ENCODE peak calls at places on chromosomes 12 and 14, in nine cellular contexts. A, D, E, S, G, Z, P, Y and N are unnamed samples.

GRCh38 chr14:90570463-90570860 is 173.6 kb downstream of the CALM1 start:
- DNase-seq in A (no peak), D (no peak), E (no peak), S (no peak), G (no peak), Z (peak; percentile 56), P (no peak), Y (no peak), N (no peak)

GRCh38 chr14:30896435-30896834 is 22.1 kb downstream of the COCH start:
- DNase-seq in A (no peak), D (no peak), E (no peak), S (no peak), G (no peak), Z (no peak), P (no peak), Y (no peak), N (no peak)

GRCh38 chr12:87165733-87166375 is 863.3 kb downstream of the C12orf50 start:
- DNase-seq in A (no peak), D (no peak), E (no peak), S (no peak), G (no peak), Z (no peak), P (no peak), Y (no peak), N (no peak)

GRCh38 chr14:26218858-26219257 is 379.0 kb downstream of the NOVA1 start:
- DNase-seq in A (no peak), D (no peak), E (no peak), S (no peak), G (no peak), Z (no peak), P (no peak), Y (no peak), N (no peak)

GRCh38 chr14:79419571-79420327 is 791.6 kb downstream of the DIO2 start:
- DNase-seq in A (no peak), D (no peak), E (no peak), S (no peak), G (no peak), Z (no peak), P (no peak), Y (no peak), N (no peak)

GRCh38 chr12:125120566-125120965 is 55.3 kb downstream of the AACS start:
- DNase-seq in A (no peak), D (no peak), E (no peak), S (no peak), G (no peak), Z (no peak), P (no peak), Y (no peak), N (no peak)

GRCh38 chr12:51349026-51349425 is 2.5 kb upstream of the CELA1 start:
- DNase-seq in A (peak; percentile 69), D (no peak), E (no peak), S (no peak), G (no peak), Z (no peak), P (no peak), Y (no peak), N (no peak)

GRCh38 chr12:18302809-18303430 is 41.6 kb downstream of the PIK3C2G start:
- DNase-seq in A (no peak), D (no peak), E (no peak), S (no peak), G (no peak), Z (no peak), P (no peak), Y (no peak), N (no peak)

GRCh38 chr12:5685935-5686334 is 254.0 kb downstream of the NTF3 start:
- DNase-seq in A (no peak), D (peak; percentile 33), E (no peak), S (no peak), G (no peak), Z (no peak), P (no peak), Y (no peak), N (no peak)

GRCh38 chr14:77189479-77189878 is 7.9 kb downstream of the TMEM63C start:
- DNase-seq in A (no peak), D (no peak), E (no peak), S (no peak), G (no peak), Z (no peak), P (no peak), Y (peak; percentile 14), N (peak; percentile 26)

GRCh38 chr12:108610336-108610815 is 12.5 kb upstream of the TMEM119 start:
- DNase-seq in A (no peak), D (no peak), E (no peak), S (no peak), G (no peak), Z (no peak), P (no peak), Y (no peak), N (no peak)